ENCODE peak calls at places on chromosomes 3 and 15, in five cellular contexts. O, F, W, E and X are unnamed samples. For H3K9me3, the result is how much of the 10 kb centered on the place peaks cover.

GRCh38 chr15:98889930-98890695 is 117.5 kb downstream of the PGPEP1L start:
- DNase-seq in W (no peak), E (no peak), O (no peak), F (no peak), X (no peak)

GRCh38 chr3:186280737-186281136 is 81.3 kb downstream of the DGKG start:
- DNase-seq in W (no peak), O (no peak), F (no peak), E (no peak), X (no peak)

GRCh38 chr3:112773864-112774263 is 72.8 kb downstream of the CD200R1L start:
- DNase-seq in F (no peak), W (no peak), E (peak), O (peak), X (no peak)

GRCh38 chr15:39213385-39213840 is 367.5 kb upstream of the THBS1 start:
- DNase-seq in F (peak), O (peak), E (no peak), W (no peak), X (no peak)

GRCh38 chr15:39365161-39365560 is 215.7 kb upstream of the THBS1 start:
- DNase-seq in E (no peak), F (no peak), W (no peak), O (no peak), X (no peak)

GRCh38 chr3:39189648-39190269 is 2.6 kb downstream of the XIRP1 start:
- DNase-seq in W (peak), E (peak), F (no peak), O (peak), X (peak)

GRCh38 chr3:62923092-62923491 is 47.9 kb upstream of the CADPS start:
- DNase-seq in O (no peak), E (no peak), W (no peak), F (no peak), X (no peak)

GRCh38 chr3:190491533-190492054 is 22.3 kb upstream of the IL1RAP start:
- DNase-seq in F (no peak), O (no peak), E (no peak), W (peak), X (no peak)

GRCh38 chr15:65920121-65920520 is 50.8 kb downstream of the RAB11A start:
- DNase-seq in W (no peak), E (no peak), F (no peak), O (peak), X (no peak)

GRCh38 chr3:186847437-186847836 is 4.9 kb downstream of the ADIPOQ start:
- DNase-seq in F (no peak), E (no peak), W (no peak), O (no peak), X (no peak)

GRCh38 chr3:118244761-118245160 is 789.9 kb downstream of the IGSF11 start:
- DNase-seq in O (no peak), W (no peak), E (no peak), F (no peak), X (no peak)

GRCh38 chr15:34116620-34117019 is 14.7 kb downstream of the PGBD4 start:
- DNase-seq in F (no peak), W (no peak), E (no peak), O (no peak), X (no peak)

GRCh38 chr3:49998326-49998725 is 58.4 kb downstream of the RBM6 start:
- DNase-seq in O (no peak), E (no peak), F (no peak), W (no peak), X (no peak)

GRCh38 chr15:58900628-58901027 is 32.9 kb downstream of the SLTM start:
- DNase-seq in F (no peak), E (no peak), W (no peak), O (no peak), X (no peak)

GRCh38 chr3:88334187-88334868 is 184.6 kb downstream of the C3orf38 start:
- DNase-seq in F (no peak), E (no peak), W (no peak), O (no peak), X (no peak)

GRCh38 chr15:86362556-86362955 is 282.9 kb downstream of the AGBL1 start:
- DNase-seq in O (no peak), F (no peak), E (no peak), W (no peak), X (no peak)

GRCh38 chr3:12833226-12834161 is 7.9 kb downstream of the RPL32 start:
- DNase-seq in W (no peak), F (no peak), E (no peak), O (no peak), X (no peak)

GRCh38 chr3:117756580-117756979 is 1047.0 kb downstream of the TUSC7 start:
- DNase-seq in F (no peak), O (no peak), W (no peak), E (no peak), X (peak)

GRCh38 chr3:123618768-123619484 is 34.1 kb upstream of the HACD2 start:
- DNase-seq in O (peak), W (peak), F (peak), E (no peak), X (peak)

GRCh38 chr15:31049682-31050606 is 51.6 kb downstream of the TRPM1 start:
- DNase-seq in E (no peak), F (no peak), O (no peak), W (no peak), X (no peak)

GRCh38 chr15:77528968-77529319 is 103.8 kb downstream of the LINGO1 start:
- DNase-seq in W (peak), E (no peak), O (no peak), F (peak), X (peak)

GRCh38 chr15:26634319-26634718 is 138.5 kb downstream of the GABRB3 start:
- DNase-seq in E (no peak), W (no peak), O (no peak), F (no peak), X (peak)

GRCh38 chr3:16290827-16291196 is 25.8 kb downstream of the OXNAD1 start:
- DNase-seq in O (no peak), W (no peak), E (no peak), F (no peak), X (no peak)

GRCh38 chr3:23805881-23806321 is at the start of gene UBE2E1:
- DNase-seq in F (peak), W (peak), E (peak), O (peak), X (peak)

GRCh38 chr15:65087411-65087810 is 10.9 kb downstream of the KBTBD13 start:
- DNase-seq in E (no peak), W (no peak), O (no peak), F (no peak), X (no peak)

GRCh38 chr3:10955694-10956453 is 36.7 kb upstream of the SLC6A1 start:
- DNase-seq in O (no peak), W (peak), E (no peak), F (peak), X (no peak)

GRCh38 chr3:38738630-38739395 is 77.2 kb downstream of the SCN10A start:
- DNase-seq in O (no peak), W (no peak), E (no peak), F (no peak), X (peak)

GRCh38 chr3:100880072-100880471 is 113.1 kb downstream of the ABI3BP start:
- DNase-seq in W (peak), E (no peak), F (no peak), O (no peak), X (peak)

GRCh38 chr15:48984021-48984420 is 20.3 kb upstream of the SHC4 start:
- DNase-seq in O (no peak), W (no peak), E (no peak), F (no peak), X (no peak)

GRCh38 chr15:60351066-60351465 is 46.7 kb downstream of the ANXA2 start:
- DNase-seq in F (no peak), W (no peak), O (no peak), E (no peak), X (peak)

GRCh38 chr3:169864270-169864669 is 5.5 kb downstream of the LRRC31 start:
- DNase-seq in W (no peak), E (no peak), F (no peak), O (no peak), X (no peak)

GRCh38 chr3:149367021-149367840 is 10.2 kb downstream of the TM4SF1 start:
- DNase-seq in E (no peak), O (no peak), W (no peak), F (no peak), X (no peak)

GRCh38 chr3:15007681-15008141 is 57.4 kb downstream of the MRPS25 start:
- DNase-seq in F (no peak), O (no peak), W (peak), E (no peak), X (no peak)

GRCh38 chr15:76200083-76200465 is 111.2 kb downstream of the ETFA start:
- DNase-seq in O (no peak), W (no peak), E (no peak), F (no peak), X (no peak)

DNA sequence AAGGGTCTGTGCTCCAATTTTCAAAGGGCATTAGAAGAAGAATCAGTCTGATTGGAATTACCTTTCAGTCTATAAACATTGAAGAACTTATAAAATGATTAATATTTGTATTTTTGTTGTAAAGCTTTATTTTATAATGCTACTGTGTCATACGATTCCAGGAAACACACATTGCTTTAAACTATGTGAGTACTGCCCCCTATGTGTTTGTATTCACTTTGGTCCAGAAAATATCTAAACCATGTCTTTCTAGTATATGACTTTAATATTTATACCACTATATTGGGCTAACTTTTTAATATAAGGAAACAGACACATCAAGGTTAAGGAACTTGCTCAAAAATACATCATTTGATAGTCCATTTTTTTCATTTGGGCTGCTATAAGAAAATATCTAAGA is 3.2 kb upstream of the RIOX2 start:
- DNase-seq in O (no peak), F (no peak), E (no peak), W (no peak), X (no peak)
- TF ChIP-seq CTCF in O (no peak), F (no peak), E (no peak), W (no peak), X (peak)

GRCh38 chr3:4985330-4986174 is 6.3 kb downstream of the BHLHE40 start:
- DNase-seq in O (no peak), W (no peak), E (no peak), F (peak), X (peak)
- H3K4me3 ChIP-seq in O (no peak), W (peak), E (no peak), F (no peak), X (peak)

GRCh38 chr3:31491660-31492059 is 41.1 kb upstream of the STT3B start:
- DNase-seq in F (no peak), E (no peak), O (no peak), W (no peak), X (no peak)

GRCh38 chr3:31488475-31489017 is 44.2 kb upstream of the STT3B start:
- DNase-seq in E (no peak), F (no peak), O (no peak), W (no peak), X (no peak)

GRCh38 chr3:31486865-31487533 is 45.7 kb upstream of the STT3B start:
- DNase-seq in F (no peak), W (no peak), E (no peak), O (no peak), X (no peak)

GRCh38 chr3:31493187-31493586 is 39.5 kb upstream of the STT3B start:
- DNase-seq in F (no peak), O (no peak), W (no peak), E (no peak), X (no peak)

GRCh38 chr3:31490502-31490901 is 42.2 kb upstream of the STT3B start:
- DNase-seq in E (no peak), O (no peak), F (no peak), W (no peak), X (no peak)
- H3K9me3 ChIP-seq in E (under half), O (under half), F (under half), W (under half), X (under half)

GRCh38 chr15:68366314-68366713 is 65.6 kb downstream of the ITGA11 start:
- DNase-seq in W (no peak), E (no peak), F (no peak), O (no peak), X (no peak)
- TF ChIP-seq CTCF in W (no peak), E (no peak), F (no peak), O (no peak), X (no peak)

DNA sequence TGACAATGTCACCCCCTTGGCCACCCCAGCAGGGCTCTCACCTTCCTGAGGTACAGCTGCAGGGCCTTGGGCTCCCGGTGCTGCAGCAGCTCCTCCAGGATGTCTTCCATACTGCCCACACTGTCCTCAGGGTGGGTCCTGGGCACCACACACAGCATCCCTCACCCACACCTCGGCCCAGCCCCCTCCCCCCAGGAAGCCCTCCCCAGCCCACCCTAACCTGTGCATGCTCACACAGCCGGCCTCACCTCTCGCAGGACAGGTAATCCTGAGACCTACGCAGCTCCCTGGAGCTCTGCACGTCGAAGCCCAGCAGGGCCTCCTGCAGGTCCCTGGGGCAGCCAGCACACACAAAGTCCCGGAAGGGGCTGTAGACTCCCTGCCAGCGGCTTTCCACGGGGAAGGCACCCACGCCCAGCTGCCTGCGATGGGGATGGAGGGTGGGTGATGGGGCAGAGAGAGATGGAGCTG is 16.8 kb downstream of the ALS2CL start:
- DNase-seq in W (peak), E (no peak), O (no peak), F (no peak), X (no peak)
- H3K4me3 ChIP-seq in W (no peak), E (no peak), O (no peak), F (no peak), X (no peak)

GRCh38 chr15:25246641-25247417 is 192.0 kb downstream of the UBE3A start:
- DNase-seq in W (peak), F (no peak), O (peak), E (no peak), X (peak)

GRCh38 chr15:25249236-25250010 is 189.4 kb downstream of the UBE3A start:
- DNase-seq in O (peak), W (peak), E (no peak), F (peak), X (no peak)

GRCh38 chr15:25245801-25246622 is 192.8 kb downstream of the UBE3A start:
- DNase-seq in E (no peak), W (peak), O (no peak), F (peak), X (no peak)

GRCh38 chr15:25248583-25249235 is 190.1 kb downstream of the UBE3A start:
- DNase-seq in W (peak), F (no peak), E (no peak), O (peak), X (peak)

DNA sequence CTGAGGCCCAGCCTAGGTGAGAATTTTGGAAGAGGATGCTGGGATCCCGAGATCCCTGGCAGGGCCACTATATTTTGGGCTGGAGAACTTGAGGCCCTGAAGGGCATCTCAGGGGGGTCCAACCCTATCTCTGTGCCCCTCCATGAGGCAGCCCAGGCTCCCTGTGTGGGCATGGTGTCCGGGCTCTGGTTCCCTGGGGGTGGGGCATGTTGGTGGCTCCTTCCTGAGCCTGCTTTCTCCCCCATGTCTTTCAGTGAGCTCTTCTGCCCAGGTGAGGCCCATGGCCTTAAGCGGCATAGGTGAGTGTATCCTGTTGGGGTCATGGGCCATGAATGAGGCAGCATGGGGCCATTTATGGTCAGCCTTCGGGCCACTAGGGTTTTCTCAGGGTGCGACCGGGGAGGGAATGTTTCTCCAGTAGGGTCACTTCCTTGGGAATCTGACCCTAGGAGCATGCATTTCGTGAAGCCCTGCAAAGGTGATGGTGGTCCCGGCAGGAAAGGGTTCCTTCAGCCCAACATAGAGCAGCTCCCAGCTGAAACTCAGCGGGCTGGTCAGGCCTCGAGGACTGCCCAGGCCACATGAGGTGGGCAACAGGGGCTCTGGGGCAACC is 191.3 kb downstream of the UBE3A start:
- DNase-seq in O (peak), E (no peak), F (peak), W (peak), X (no peak)
- H3K9me3 ChIP-seq in O (half or more), E (under half), F (under half), W (under half), X (under half)

GRCh38 chr3:135762188-135762853 is 203.2 kb upstream of the PPP2R3A start:
- DNase-seq in E (no peak), F (no peak), W (no peak), O (no peak), X (no peak)
- TF ChIP-seq CTCF in E (no peak), F (no peak), W (no peak), O (no peak), X (peak)